ENCODE peak calls at places on chromosome 14, in eight cellular contexts. One of them, this sample, is unnamed.

GRCh38 chr14:103499709-103500108 is 22.9 kb downstream of the CKB start:
- DNase-seq in adrenal gland: peak
- DNase-seq in transverse colon: no peak
- DNase-seq in NB4: no peak
- DNase-seq in upper lobe of left lung: no peak
- DNase-seq in body of pancreas: no peak
- DNase-seq in prostate gland: no peak
- DNase-seq in H54: no peak
- DNase-seq in this sample: no peak

GRCh38 chr14:87901196-87901595 is 91.8 kb downstream of the GALC start:
- DNase-seq in adrenal gland: no peak
- DNase-seq in transverse colon: no peak
- DNase-seq in NB4: no peak
- DNase-seq in upper lobe of left lung: no peak
- DNase-seq in body of pancreas: no peak
- DNase-seq in prostate gland: no peak
- DNase-seq in H54: no peak
- DNase-seq in this sample: no peak

GRCh38 chr14:94562019-94562418 is 777 bp downstream of the SERPINA4 start:
- DNase-seq in adrenal gland: no peak
- DNase-seq in transverse colon: no peak
- DNase-seq in NB4: peak
- DNase-seq in upper lobe of left lung: peak
- DNase-seq in body of pancreas: no peak
- DNase-seq in prostate gland: no peak
- DNase-seq in H54: no peak
- DNase-seq in this sample: no peak

GRCh38 chr14:101501858-101502615 is 59.3 kb upstream of the DIO3 start:
- DNase-seq in adrenal gland: no peak
- DNase-seq in transverse colon: no peak
- DNase-seq in NB4: no peak
- DNase-seq in upper lobe of left lung: peak
- DNase-seq in body of pancreas: no peak
- DNase-seq in prostate gland: no peak
- DNase-seq in H54: no peak
- DNase-seq in this sample: peak

GRCh38 chr14:22434030-22434429 is 155.0 kb downstream of the DAD1 start:
- DNase-seq in adrenal gland: no peak
- DNase-seq in transverse colon: no peak
- DNase-seq in NB4: no peak
- DNase-seq in upper lobe of left lung: no peak
- DNase-seq in body of pancreas: no peak
- DNase-seq in prostate gland: no peak
- DNase-seq in H54: no peak
- DNase-seq in this sample: no peak

GRCh38 chr14:106789318-106789717 is 1262.9 kb downstream of the TMEM121 start:
- DNase-seq in adrenal gland: no peak
- DNase-seq in transverse colon: no peak
- DNase-seq in NB4: no peak
- DNase-seq in upper lobe of left lung: no peak
- DNase-seq in body of pancreas: no peak
- DNase-seq in prostate gland: no peak
- DNase-seq in H54: no peak
- DNase-seq in this sample: no peak

GRCh38 chr14:36518586-36519430 is 1.2 kb downstream of the NKX2-1 start:
- DNase-seq in adrenal gland: no peak
- DNase-seq in transverse colon: no peak
- DNase-seq in NB4: no peak
- DNase-seq in upper lobe of left lung: no peak
- DNase-seq in body of pancreas: no peak
- DNase-seq in prostate gland: no peak
- DNase-seq in H54: no peak
- DNase-seq in this sample: no peak

GRCh38 chr14:72682188-72682587 is 211.7 kb downstream of the DPF3 start:
- DNase-seq in adrenal gland: no peak
- DNase-seq in transverse colon: no peak
- DNase-seq in NB4: no peak
- DNase-seq in upper lobe of left lung: no peak
- DNase-seq in body of pancreas: no peak
- DNase-seq in prostate gland: no peak
- DNase-seq in H54: no peak
- DNase-seq in this sample: no peak

GRCh38 chr14:55328317-55328716 is 57.1 kb downstream of the FBXO34 start:
- DNase-seq in adrenal gland: no peak
- DNase-seq in transverse colon: no peak
- DNase-seq in NB4: no peak
- DNase-seq in upper lobe of left lung: no peak
- DNase-seq in body of pancreas: no peak
- DNase-seq in prostate gland: no peak
- DNase-seq in H54: no peak
- DNase-seq in this sample: no peak

GRCh38 chr14:54839681-54840080 is 62.9 kb downstream of the GCH1 start:
- DNase-seq in adrenal gland: no peak
- DNase-seq in transverse colon: no peak
- DNase-seq in NB4: no peak
- DNase-seq in upper lobe of left lung: peak
- DNase-seq in body of pancreas: no peak
- DNase-seq in prostate gland: peak
- DNase-seq in H54: no peak
- DNase-seq in this sample: peak

GRCh38 chr14:63604626-63605025 is 37.0 kb downstream of the WDR89 start:
- DNase-seq in adrenal gland: no peak
- DNase-seq in transverse colon: no peak
- DNase-seq in NB4: no peak
- DNase-seq in upper lobe of left lung: no peak
- DNase-seq in body of pancreas: no peak
- DNase-seq in prostate gland: no peak
- DNase-seq in H54: no peak
- DNase-seq in this sample: no peak

GRCh38 chr14:64266206-64266605 is 28.0 kb downstream of the ESR2 start:
- DNase-seq in adrenal gland: no peak
- DNase-seq in transverse colon: no peak
- DNase-seq in NB4: peak
- DNase-seq in upper lobe of left lung: no peak
- DNase-seq in body of pancreas: no peak
- DNase-seq in prostate gland: no peak
- DNase-seq in H54: peak
- DNase-seq in this sample: no peak

GRCh38 chr14:33435911-33436310 is 497.2 kb downstream of the NPAS3 start:
- DNase-seq in adrenal gland: no peak
- DNase-seq in transverse colon: no peak
- DNase-seq in NB4: no peak
- DNase-seq in upper lobe of left lung: no peak
- DNase-seq in body of pancreas: no peak
- DNase-seq in prostate gland: no peak
- DNase-seq in H54: peak
- DNase-seq in this sample: no peak

GRCh38 chr14:79605863-79606262 is 605.4 kb downstream of the DIO2 start:
- DNase-seq in adrenal gland: no peak
- DNase-seq in transverse colon: no peak
- DNase-seq in NB4: no peak
- DNase-seq in upper lobe of left lung: no peak
- DNase-seq in body of pancreas: no peak
- DNase-seq in prostate gland: no peak
- DNase-seq in H54: no peak
- DNase-seq in this sample: no peak

GRCh38 chr14:52821805-52822250 is 30.4 kb upstream of the GNPNAT1 start:
- DNase-seq in adrenal gland: no peak
- DNase-seq in transverse colon: no peak
- DNase-seq in NB4: no peak
- DNase-seq in upper lobe of left lung: no peak
- DNase-seq in body of pancreas: no peak
- DNase-seq in prostate gland: no peak
- DNase-seq in H54: no peak
- DNase-seq in this sample: no peak

GRCh38 chr14:37493606-37494005 is 101.4 kb downstream of the FOXA1 start:
- DNase-seq in adrenal gland: no peak
- DNase-seq in transverse colon: no peak
- DNase-seq in NB4: no peak
- DNase-seq in upper lobe of left lung: no peak
- DNase-seq in body of pancreas: no peak
- DNase-seq in prostate gland: no peak
- DNase-seq in H54: no peak
- DNase-seq in this sample: no peak

DNA sequence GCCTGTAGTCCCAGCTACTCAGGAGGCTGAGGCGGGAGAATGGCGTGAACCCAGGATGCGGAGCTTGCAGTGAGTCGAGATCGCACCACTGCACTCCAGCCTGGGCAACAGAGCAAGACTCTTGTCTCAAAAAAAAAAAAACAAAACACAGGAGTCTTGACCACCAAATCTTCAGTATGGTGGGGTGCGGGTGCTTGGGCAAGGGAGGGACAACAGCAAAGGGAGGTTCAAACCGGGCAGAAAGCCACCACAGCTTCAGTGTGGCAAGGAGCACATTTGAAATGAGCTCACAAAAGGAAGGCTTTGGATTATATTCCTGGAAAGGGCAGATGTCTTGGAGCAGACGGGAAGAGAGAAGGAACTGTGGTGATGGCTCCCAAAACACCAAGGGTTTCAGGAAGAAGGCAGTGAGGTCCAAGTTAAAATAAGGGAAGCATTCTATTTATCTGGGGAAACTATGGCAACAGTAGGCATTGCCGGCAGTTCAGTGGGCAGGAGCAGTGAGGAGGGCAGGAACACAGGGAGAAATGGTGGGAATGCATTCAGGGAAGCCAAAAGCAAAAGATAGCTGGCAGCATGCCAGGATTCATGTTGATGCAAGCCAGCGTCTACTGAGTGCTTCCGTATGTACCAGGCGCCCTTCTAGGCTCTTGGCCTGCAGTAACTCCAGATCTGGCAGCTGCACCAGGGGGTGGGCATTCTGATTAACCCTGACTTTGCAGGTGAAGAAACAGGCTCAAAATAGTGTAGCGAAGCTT is 51.0 kb upstream of the SRSF5 start:
- DNase-seq in adrenal gland: peak
- DNase-seq in transverse colon: peak
- DNase-seq in NB4: no peak
- DNase-seq in upper lobe of left lung: peak
- DNase-seq in body of pancreas: peak
- DNase-seq in prostate gland: peak
- DNase-seq in H54: no peak
- DNase-seq in this sample: no peak
- TF ChIP-seq POLR2A in adrenal gland: no peak
- TF ChIP-seq POLR2A in transverse colon: no peak
- TF ChIP-seq POLR2A in NB4: no peak
- TF ChIP-seq POLR2A in upper lobe of left lung: no peak
- TF ChIP-seq POLR2A in body of pancreas: no peak
- TF ChIP-seq POLR2A in prostate gland: no peak
- TF ChIP-seq POLR2A in H54: no peak
- TF ChIP-seq POLR2A in this sample: no peak

GRCh38 chr14:61663312-61663974 is 31.9 kb upstream of the HIF1A start:
- DNase-seq in adrenal gland: no peak
- DNase-seq in transverse colon: no peak
- DNase-seq in NB4: peak
- DNase-seq in upper lobe of left lung: no peak
- DNase-seq in body of pancreas: no peak
- DNase-seq in prostate gland: no peak
- DNase-seq in H54: no peak
- DNase-seq in this sample: no peak

GRCh38 chr14:61659582-61659981 is 35.7 kb upstream of the HIF1A start:
- DNase-seq in adrenal gland: no peak
- DNase-seq in transverse colon: no peak
- DNase-seq in NB4: peak
- DNase-seq in upper lobe of left lung: no peak
- DNase-seq in body of pancreas: no peak
- DNase-seq in prostate gland: no peak
- DNase-seq in H54: no peak
- DNase-seq in this sample: no peak

GRCh38 chr14:61662001-61662400 is 33.3 kb upstream of the HIF1A start:
- DNase-seq in adrenal gland: no peak
- DNase-seq in transverse colon: no peak
- DNase-seq in NB4: no peak
- DNase-seq in upper lobe of left lung: no peak
- DNase-seq in body of pancreas: no peak
- DNase-seq in prostate gland: no peak
- DNase-seq in H54: no peak
- DNase-seq in this sample: no peak

GRCh38 chr14:61661471-61661988 is 33.8 kb upstream of the HIF1A start:
- DNase-seq in adrenal gland: no peak
- DNase-seq in transverse colon: no peak
- DNase-seq in NB4: no peak
- DNase-seq in upper lobe of left lung: no peak
- DNase-seq in body of pancreas: no peak
- DNase-seq in prostate gland: no peak
- DNase-seq in H54: no peak
- DNase-seq in this sample: no peak

GRCh38 chr14:61662437-61663311 is 32.6 kb upstream of the HIF1A start:
- DNase-seq in adrenal gland: no peak
- DNase-seq in transverse colon: peak
- DNase-seq in NB4: peak
- DNase-seq in upper lobe of left lung: peak
- DNase-seq in body of pancreas: no peak
- DNase-seq in prostate gland: no peak
- DNase-seq in H54: peak
- DNase-seq in this sample: peak
- TF ChIP-seq POLR2A in adrenal gland: no peak
- TF ChIP-seq POLR2A in transverse colon: no peak
- TF ChIP-seq POLR2A in NB4: no peak
- TF ChIP-seq POLR2A in upper lobe of left lung: no peak
- TF ChIP-seq POLR2A in body of pancreas: no peak
- TF ChIP-seq POLR2A in prostate gland: no peak
- TF ChIP-seq POLR2A in H54: no peak
- TF ChIP-seq POLR2A in this sample: no peak

GRCh38 chr14:100369019-100369418 is 45.9 kb downstream of the SLC25A47 start:
- DNase-seq in adrenal gland: no peak
- DNase-seq in transverse colon: no peak
- DNase-seq in NB4: no peak
- DNase-seq in upper lobe of left lung: no peak
- DNase-seq in body of pancreas: no peak
- DNase-seq in prostate gland: no peak
- DNase-seq in H54: no peak
- DNase-seq in this sample: no peak
- TF ChIP-seq POLR2A in adrenal gland: no peak
- TF ChIP-seq POLR2A in transverse colon: no peak
- TF ChIP-seq POLR2A in NB4: no peak
- TF ChIP-seq POLR2A in upper lobe of left lung: no peak
- TF ChIP-seq POLR2A in body of pancreas: no peak
- TF ChIP-seq POLR2A in prostate gland: no peak
- TF ChIP-seq POLR2A in H54: no peak
- TF ChIP-seq POLR2A in this sample: no peak

GRCh38 chr14:34965912-34966311 is 16.9 kb upstream of the SRP54 start:
- DNase-seq in adrenal gland: no peak
- DNase-seq in transverse colon: no peak
- DNase-seq in NB4: no peak
- DNase-seq in upper lobe of left lung: no peak
- DNase-seq in body of pancreas: no peak
- DNase-seq in prostate gland: no peak
- DNase-seq in H54: no peak
- DNase-seq in this sample: no peak
- TF ChIP-seq POLR2A in adrenal gland: no peak
- TF ChIP-seq POLR2A in transverse colon: no peak
- TF ChIP-seq POLR2A in NB4: no peak
- TF ChIP-seq POLR2A in upper lobe of left lung: no peak
- TF ChIP-seq POLR2A in body of pancreas: no peak
- TF ChIP-seq POLR2A in prostate gland: no peak
- TF ChIP-seq POLR2A in H54: no peak
- TF ChIP-seq POLR2A in this sample: no peak

This sample was measured in tibial nerve.